ENCODE peak calls at places on chromosomes 3 and 15, in six cellular contexts. V is mucosa of gallbladder; R is EH; I is CD8-positive, alpha-beta memory T cell; Z is neural progenitor cell; A is substantia nigra. E is an unnamed sample.

GRCh38 chr3:39267631-39268553 is 11.9 kb downstream of the CX3CR1 start:
- DNase-seq in A (no peak), I (peak), Z (no peak), V (no peak), R (no peak), E (no peak)

GRCh38 chr3:45972534-45973402 is 22.9 kb downstream of the FYCO1 start:
- DNase-seq in R (peak), Z (no peak), A (no peak), V (no peak), I (no peak), E (no peak)

GRCh38 chr3:65914740-65915366 is 123.9 kb downstream of the MAGI1 start:
- DNase-seq in Z (no peak), A (no peak), I (no peak), R (peak), V (no peak), E (no peak)

GRCh38 chr15:34855397-34855796 is 60.0 kb upstream of the ACTC1 start:
- DNase-seq in I (no peak), V (no peak), A (no peak), Z (no peak), R (peak), E (no peak)

GRCh38 chr3:13016083-13016725 is 57.0 kb downstream of the IQSEC1 start:
- DNase-seq in I (peak), R (no peak), V (no peak), A (peak), Z (no peak), E (no peak)

GRCh38 chr15:79901958-79902357 is 5.1 kb upstream of the MTHFS start:
- DNase-seq in R (no peak), Z (no peak), I (no peak), V (no peak), A (no peak), E (no peak)

GRCh38 chr15:42591238-42591936 is 16.0 kb downstream of the STARD9 start:
- DNase-seq in I (no peak), Z (no peak), R (peak), V (no peak), A (no peak), E (no peak)

GRCh38 chr3:53941945-53942344 is 50.3 kb upstream of the SELENOK start:
- DNase-seq in A (no peak), I (no peak), R (no peak), Z (peak), V (no peak), E (no peak)

GRCh38 chr3:33645060-33645841 is 72.8 kb downstream of the CLASP2 start:
- DNase-seq in I (peak), A (no peak), Z (peak), V (no peak), R (peak), E (no peak)

GRCh38 chr3:52798376-52798977 is 3.9 kb downstream of the ITIH3 start:
- DNase-seq in R (peak), A (no peak), Z (no peak), I (no peak), V (no peak), E (no peak)

GRCh38 chr3:42271786-42272185 is 5.8 kb upstream of the CCK start:
- DNase-seq in A (no peak), R (no peak), V (no peak), I (no peak), Z (no peak), E (no peak)

GRCh38 chr3:47012342-47013230 is 33.1 kb downstream of the NBEAL2 start:
- DNase-seq in Z (no peak), A (no peak), V (no peak), I (peak), R (no peak), E (no peak)

GRCh38 chr3:134079111-134079531 is 49.4 kb upstream of the SLCO2A1 start:
- DNase-seq in V (no peak), A (no peak), Z (no peak), I (no peak), R (peak), E (no peak)

GRCh38 chr3:193906849-193907410 is 229.0 kb upstream of the HES1 start:
- DNase-seq in A (no peak), R (no peak), I (no peak), V (no peak), Z (no peak), E (no peak)

GRCh38 chr3:157920804-157921203 is 185.4 kb downstream of the SHOX2 start:
- DNase-seq in I (no peak), Z (peak), A (no peak), V (no peak), R (no peak), E (no peak)

GRCh38 chr3:134260984-134261383 is 10.3 kb upstream of the RYK start:
- DNase-seq in V (no peak), Z (no peak), I (no peak), R (no peak), A (no peak), E (peak)

GRCh38 chr15:49737138-49737537 is 116.3 kb downstream of the DTWD1 start:
- DNase-seq in V (no peak), I (no peak), Z (no peak), A (no peak), R (no peak), E (no peak)

GRCh38 chr15:29904731-29905417 is 82.6 kb upstream of the TJP1 start:
- DNase-seq in I (no peak), V (no peak), Z (no peak), A (no peak), R (peak), E (no peak)

GRCh38 chr15:40002295-40002694 is 36.7 kb downstream of the SRP14 start:
- DNase-seq in R (peak), Z (no peak), I (no peak), A (no peak), V (peak), E (no peak)

GRCh38 chr15:55740981-55741591 is 1.9 kb downstream of the PRTG start:
- DNase-seq in V (no peak), A (no peak), Z (peak), R (peak), I (no peak), E (no peak)

GRCh38 chr3:184679056-184679502 is 32.8 kb downstream of the MAGEF1 start:
- DNase-seq in Z (peak), R (no peak), V (no peak), A (no peak), I (no peak), E (peak)

GRCh38 chr15:55084673-55085072 is 112.1 kb downstream of the RSL24D1 start:
- DNase-seq in Z (no peak), I (peak), A (no peak), R (no peak), V (no peak), E (no peak)

GRCh38 chr3:169634618-169635236 is 28.8 kb downstream of the MECOM start:
- DNase-seq in I (no peak), A (no peak), R (no peak), Z (no peak), V (no peak), E (no peak)

GRCh38 chr15:65329991-65330735 is 25.7 kb downstream of the RNU5B-1 start:
- DNase-seq in R (no peak), A (no peak), I (no peak), V (no peak), Z (no peak), E (no peak)

E was measured in WTC11.